ENCODE peak calls at places on chromosomes 2 and 18, in five cellular contexts. One of them, this sample, is unnamed.

GRCh38 chr2:17470855-17471641 is 47.2 kb downstream of the RAD51AP2 start:
- DNase-seq in GM23248: peak
- DNase-seq in retina: no peak
- DNase-seq in progenitor cell of endocrine pancreas: no peak
- DNase-seq in posterior vena cava: no peak
- DNase-seq in this sample: no peak

GRCh38 chr18:58229162-58229561 is 185.1 kb downstream of the NEDD4L start:
- DNase-seq in progenitor cell of endocrine pancreas: no peak
- DNase-seq in posterior vena cava: no peak
- DNase-seq in GM23248: no peak
- DNase-seq in retina: no peak
- DNase-seq in this sample: no peak

GRCh38 chr18:48164701-48165100 is 234.2 kb upstream of the SMAD2 start:
- DNase-seq in GM23248: no peak
- DNase-seq in progenitor cell of endocrine pancreas: no peak
- DNase-seq in posterior vena cava: no peak
- DNase-seq in retina: no peak
- DNase-seq in this sample: no peak

GRCh38 chr2:23385351-23385747 is 370 bp downstream of the KLHL29 start:
- DNase-seq in retina: peak
- DNase-seq in posterior vena cava: peak
- DNase-seq in GM23248: peak
- DNase-seq in progenitor cell of endocrine pancreas: peak
- DNase-seq in this sample: peak

GRCh38 chr2:111702119-111702808 is 181.7 kb downstream of the ANAPC1 start:
- DNase-seq in progenitor cell of endocrine pancreas: peak
- DNase-seq in retina: no peak
- DNase-seq in GM23248: peak
- DNase-seq in posterior vena cava: no peak
- DNase-seq in this sample: no peak

GRCh38 chr2:36134281-36134680 is 221.3 kb upstream of the CRIM1 start:
- DNase-seq in retina: no peak
- DNase-seq in GM23248: no peak
- DNase-seq in progenitor cell of endocrine pancreas: no peak
- DNase-seq in posterior vena cava: no peak
- DNase-seq in this sample: no peak

GRCh38 chr18:44526705-44527415 is 153.8 kb upstream of the SETBP1 start:
- DNase-seq in posterior vena cava: no peak
- DNase-seq in progenitor cell of endocrine pancreas: no peak
- DNase-seq in GM23248: no peak
- DNase-seq in retina: no peak
- DNase-seq in this sample: no peak

GRCh38 chr2:47724221-47724981 is 58.5 kb upstream of the MSH6 start:
- DNase-seq in retina: no peak
- DNase-seq in posterior vena cava: no peak
- DNase-seq in GM23248: peak
- DNase-seq in progenitor cell of endocrine pancreas: no peak
- DNase-seq in this sample: no peak

GRCh38 chr2:118848381-118849225 is 1.2 kb upstream of the EN1 start:
- DNase-seq in progenitor cell of endocrine pancreas: no peak
- DNase-seq in retina: peak
- DNase-seq in GM23248: no peak
- DNase-seq in posterior vena cava: no peak
- DNase-seq in this sample: no peak

GRCh38 chr2:222774941-222775340 is 85.9 kb upstream of the ACSL3 start:
- DNase-seq in retina: peak
- DNase-seq in GM23248: peak
- DNase-seq in posterior vena cava: no peak
- DNase-seq in progenitor cell of endocrine pancreas: no peak
- DNase-seq in this sample: no peak

GRCh38 chr2:113962692-113963480 is 73.0 kb downstream of the ACTR3 start:
- DNase-seq in GM23248: peak
- DNase-seq in retina: no peak
- DNase-seq in progenitor cell of endocrine pancreas: no peak
- DNase-seq in posterior vena cava: no peak
- DNase-seq in this sample: no peak

GRCh38 chr2:47373747-47374146 is 29.2 kb upstream of the MSH2 start:
- DNase-seq in GM23248: peak
- DNase-seq in retina: peak
- DNase-seq in progenitor cell of endocrine pancreas: no peak
- DNase-seq in posterior vena cava: no peak
- DNase-seq in this sample: no peak

GRCh38 chr2:120934891-120935338 is 199.2 kb downstream of the GLI2 start:
- DNase-seq in GM23248: peak
- DNase-seq in posterior vena cava: no peak
- DNase-seq in retina: no peak
- DNase-seq in progenitor cell of endocrine pancreas: no peak
- DNase-seq in this sample: no peak

GRCh38 chr2:33441235-33441810 is 35.1 kb upstream of the RASGRP3 start:
- DNase-seq in progenitor cell of endocrine pancreas: no peak
- DNase-seq in GM23248: peak
- DNase-seq in posterior vena cava: no peak
- DNase-seq in retina: peak
- DNase-seq in this sample: no peak

GRCh38 chr2:134365356-134365755 is 111.5 kb downstream of the MGAT5 start:
- DNase-seq in retina: no peak
- DNase-seq in posterior vena cava: no peak
- DNase-seq in GM23248: peak
- DNase-seq in progenitor cell of endocrine pancreas: no peak
- DNase-seq in this sample: no peak

GRCh38 chr2:1804865-1805264 is 60.5 kb upstream of the PXDN start:
- DNase-seq in posterior vena cava: peak
- DNase-seq in progenitor cell of endocrine pancreas: no peak
- DNase-seq in GM23248: no peak
- DNase-seq in retina: no peak
- DNase-seq in this sample: peak

GRCh38 chr2:96202152-96202856 is 6.3 kb downstream of the STARD7 start:
- DNase-seq in GM23248: peak
- DNase-seq in retina: no peak
- DNase-seq in posterior vena cava: no peak
- DNase-seq in progenitor cell of endocrine pancreas: no peak
- DNase-seq in this sample: no peak

GRCh38 chr2:170822885-170823799 is 6.5 kb downstream of the GAD1 start:
- DNase-seq in posterior vena cava: no peak
- DNase-seq in GM23248: peak
- DNase-seq in progenitor cell of endocrine pancreas: no peak
- DNase-seq in retina: peak
- DNase-seq in this sample: peak

GRCh38 chr2:219578811-219579210 is 6.7 kb downstream of the INHA start:
- DNase-seq in posterior vena cava: no peak
- DNase-seq in retina: no peak
- DNase-seq in GM23248: peak
- DNase-seq in progenitor cell of endocrine pancreas: no peak
- DNase-seq in this sample: no peak

GRCh38 chr2:33106115-33106514 is 159.4 kb downstream of the LTBP1 start:
- DNase-seq in GM23248: no peak
- DNase-seq in posterior vena cava: no peak
- DNase-seq in retina: no peak
- DNase-seq in progenitor cell of endocrine pancreas: no peak
- DNase-seq in this sample: no peak

GRCh38 chr2:8300216-8300615 is 381.6 kb upstream of the ID2 start:
- DNase-seq in posterior vena cava: no peak
- DNase-seq in GM23248: no peak
- DNase-seq in retina: no peak
- DNase-seq in progenitor cell of endocrine pancreas: no peak
- DNase-seq in this sample: no peak

GRCh38 chr18:57863706-57864105 is 60.6 kb upstream of the ATP8B1 start:
- DNase-seq in retina: no peak
- DNase-seq in GM23248: peak
- DNase-seq in progenitor cell of endocrine pancreas: no peak
- DNase-seq in posterior vena cava: no peak
- DNase-seq in this sample: no peak

GRCh38 chr2:214103199-214104001 is 307.5 kb upstream of the VWC2L start:
- DNase-seq in GM23248: no peak
- DNase-seq in retina: no peak
- DNase-seq in progenitor cell of endocrine pancreas: no peak
- DNase-seq in posterior vena cava: no peak
- DNase-seq in this sample: no peak

GRCh38 chr2:110126086-110126773 is 10.6 kb upstream of the MALL start:
- DNase-seq in GM23248: peak
- DNase-seq in progenitor cell of endocrine pancreas: no peak
- DNase-seq in retina: no peak
- DNase-seq in posterior vena cava: no peak
- DNase-seq in this sample: no peak

GRCh38 chr2:240367721-240368120 is 67.7 kb upstream of the GPC1 start:
- DNase-seq in GM23248: no peak
- DNase-seq in progenitor cell of endocrine pancreas: no peak
- DNase-seq in posterior vena cava: no peak
- DNase-seq in retina: no peak
- DNase-seq in this sample: peak

GRCh38 chr2:238100049-238100820 is at the start of gene ESPNL:
- DNase-seq in progenitor cell of endocrine pancreas: no peak
- DNase-seq in retina: no peak
- DNase-seq in GM23248: no peak
- DNase-seq in posterior vena cava: peak
- DNase-seq in this sample: peak

GRCh38 chr18:68520406-68521075 is 194.4 kb downstream of the TMX3 start:
- DNase-seq in posterior vena cava: no peak
- DNase-seq in retina: no peak
- DNase-seq in GM23248: peak
- DNase-seq in progenitor cell of endocrine pancreas: no peak
- DNase-seq in this sample: no peak

GRCh38 chr2:43005211-43005974 is 213.0 kb upstream of the HAAO start:
- DNase-seq in progenitor cell of endocrine pancreas: no peak
- DNase-seq in GM23248: no peak
- DNase-seq in posterior vena cava: no peak
- DNase-seq in retina: no peak
- DNase-seq in this sample: peak

GRCh38 chr2:73173781-73174180 is 28.6 kb upstream of the NOTO start:
- DNase-seq in GM23248: no peak
- DNase-seq in retina: no peak
- DNase-seq in progenitor cell of endocrine pancreas: no peak
- DNase-seq in posterior vena cava: no peak
- DNase-seq in this sample: no peak

GRCh38 chr2:233210843-233211600 is 40.5 kb upstream of the ATG16L1 start:
- DNase-seq in retina: no peak
- DNase-seq in progenitor cell of endocrine pancreas: no peak
- DNase-seq in posterior vena cava: peak
- DNase-seq in GM23248: peak
- DNase-seq in this sample: peak

GRCh38 chr2:113132622-113133021 is 5.2 kb downstream of the IL1RN start:
- DNase-seq in progenitor cell of endocrine pancreas: no peak
- DNase-seq in posterior vena cava: no peak
- DNase-seq in GM23248: no peak
- DNase-seq in retina: no peak
- DNase-seq in this sample: peak

GRCh38 chr2:200929334-200930249 is 33.9 kb downstream of the ORC2 start:
- DNase-seq in posterior vena cava: no peak
- DNase-seq in progenitor cell of endocrine pancreas: no peak
- DNase-seq in GM23248: peak
- DNase-seq in retina: no peak
- DNase-seq in this sample: no peak

GRCh38 chr2:189297446-189297845 is 117.9 kb upstream of the COL5A2 start:
- DNase-seq in GM23248: peak
- DNase-seq in progenitor cell of endocrine pancreas: no peak
- DNase-seq in retina: no peak
- DNase-seq in posterior vena cava: no peak
- DNase-seq in this sample: no peak

This sample was measured in kidney.